ENCODE peak calls at places on chromosomes 11 and 22, in eight cellular contexts. T, L, W, E, F, Y, H and P are unnamed samples.

GRCh38 chr11:2587976-2588748 is 111.6 kb downstream of the KCNQ1OT1 start:
- DNase-seq in W (no peak), T (no peak), E (no peak), F (no peak), Y (no peak), L (peak; percentile 46), H (no peak), P (no peak)

GRCh38 chr22:30325065-30325720 is 1.5 kb downstream of the TBC1D10A start:
- DNase-seq in L (no peak), F (peak; percentile 90), H (no peak), T (no peak), Y (peak; percentile 47), E (peak; percentile 56), W (no peak), P (peak; percentile 92)

GRCh38 chr11:72740060-72740424 is 12.2 kb downstream of the ARAP1 start:
- DNase-seq in L (no peak), T (no peak), E (no peak), Y (no peak), W (no peak), H (no peak), F (no peak), P (no peak)

GRCh38 chr11:104106136-104106754 is 57.7 kb downstream of the PDGFD start:
- DNase-seq in W (peak; percentile 48), H (no peak), F (peak; percentile 74), E (no peak), T (no peak), Y (no peak), L (no peak), P (peak; percentile 82)

GRCh38 chr11:110737591-110737990 is 25.4 kb upstream of the ARHGAP20 start:
- DNase-seq in H (no peak), L (no peak), W (no peak), Y (no peak), F (no peak), T (no peak), E (no peak), P (no peak)

GRCh38 chr11:62497132-62497915 is 49.3 kb downstream of the AHNAK start:
- DNase-seq in Y (peak; percentile 75), L (peak; percentile 65), T (peak; percentile 47), H (peak; percentile 35), E (no peak), F (peak; percentile 81), W (no peak), P (peak; percentile 72)

GRCh38 chr11:97202613-97203292 is 812.9 kb downstream of the JRKL start:
- DNase-seq in Y (no peak), T (no peak), E (no peak), W (no peak), H (no peak), F (no peak), L (peak; percentile 11), P (no peak)

GRCh38 chr22:35548762-35549106 is 8.1 kb downstream of the RASD2 start:
- DNase-seq in H (no peak), Y (no peak), L (peak; percentile 73), T (no peak), E (no peak), W (no peak), F (no peak), P (no peak)

GRCh38 chr11:17978553-17979287 is 34.1 kb downstream of the SERGEF start:
- DNase-seq in Y (peak; percentile 72), F (peak; percentile 53), T (peak; percentile 50), H (peak; percentile 12), W (no peak), L (peak; percentile 59), E (peak; percentile 45), P (peak; percentile 58)

GRCh38 chr22:25402501-25403283 is 161.8 kb upstream of the GRK3 start:
- DNase-seq in L (peak; percentile 46), H (no peak), Y (no peak), F (peak; percentile 59), T (no peak), E (peak; percentile 45), W (no peak), P (peak; percentile 34)

GRCh38 chr22:21938071-21938822 is 14.4 kb downstream of the PPM1F start:
- DNase-seq in L (peak; percentile 98), F (peak; percentile 83), H (peak; percentile 84), T (peak; percentile 97), Y (peak; percentile 70), E (peak; percentile 95), W (peak; percentile 85), P (peak; percentile 85)

GRCh38 chr11:92225563-92226308 is 1.1 kb downstream of the FAT3 start:
- DNase-seq in F (no peak), W (no peak), H (no peak), T (no peak), L (peak; percentile 73), E (no peak), Y (no peak), P (no peak)

GRCh38 chr11:116400081-116400480 is 372.7 kb downstream of the BUD13 start:
- DNase-seq in F (no peak), T (no peak), E (no peak), W (no peak), L (no peak), H (no peak), Y (no peak), P (no peak)

GRCh38 chr22:46390652-46391301 is 55.3 kb downstream of the TRMU start:
- DNase-seq in L (peak; percentile 75), F (peak; percentile 65), H (peak; percentile 52), W (peak; percentile 6), T (no peak), E (peak; percentile 78), Y (no peak), P (peak; percentile 62)
- H3K4me3 ChIP-seq in L (no peak overlapping the region), F (no peak overlapping the region), H (peak overlapping the region; percentile 51), W (peak overlapping the region; percentile 32), T (no peak overlapping the region), E (peak overlapping the region; percentile 42), Y (no peak overlapping the region), P (peak overlapping the region; percentile 15)

GRCh38 chr11:79371724-79372123 is 69.1 kb downstream of the TENM4 start:
- DNase-seq in Y (no peak), L (no peak), F (no peak), T (no peak), E (no peak), W (no peak), H (no peak), P (no peak)
- H3K4me3 ChIP-seq in Y (no peak overlapping the region), L (no peak overlapping the region), F (no peak overlapping the region), T (no peak overlapping the region), E (no peak overlapping the region), W (no peak overlapping the region), H (no peak overlapping the region), P (no peak overlapping the region)

GRCh38 chr11:45618897-45619296 is 46.5 kb downstream of the CHST1 start:
- DNase-seq in E (no peak), W (no peak), Y (no peak), T (no peak), F (no peak), L (no peak), H (no peak), P (no peak)
- H3K4me3 ChIP-seq in E (no peak overlapping the region), W (no peak overlapping the region), Y (no peak overlapping the region), T (no peak overlapping the region), F (no peak overlapping the region), L (no peak overlapping the region), H (no peak overlapping the region), P (no peak overlapping the region)

DNA sequence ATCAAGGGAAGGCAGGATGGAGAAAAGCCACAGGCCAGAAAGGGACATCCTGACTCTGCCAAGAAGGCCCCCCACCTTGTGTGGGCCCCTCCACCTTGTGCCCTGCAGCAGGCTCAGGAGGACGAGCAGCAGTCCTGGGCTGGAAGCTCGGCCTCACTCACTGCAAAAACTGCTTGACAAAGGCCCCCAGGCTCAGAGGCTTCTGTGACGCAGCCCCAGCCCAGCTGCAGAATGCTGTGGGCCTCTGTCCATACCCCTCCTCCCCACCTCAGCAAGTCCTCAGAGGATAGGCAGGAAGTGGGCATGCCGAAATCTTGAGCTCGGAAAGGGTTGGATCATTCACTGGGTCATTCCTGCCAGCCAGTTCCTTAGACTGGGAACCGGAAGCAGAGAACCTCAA is 61.9 kb downstream of the NRXN2 start:
- DNase-seq in H (no peak), Y (no peak), L (no peak), W (peak; percentile 10), F (peak; percentile 62), E (peak; percentile 56), T (no peak), P (peak; percentile 72)
- H3K4me3 ChIP-seq in H (no peak overlapping the region), Y (no peak overlapping the region), L (no peak overlapping the region), W (no peak overlapping the region), F (no peak overlapping the region), E (peak overlapping the region; percentile 46), T (no peak overlapping the region), P (peak overlapping the region; percentile 4)

DNA sequence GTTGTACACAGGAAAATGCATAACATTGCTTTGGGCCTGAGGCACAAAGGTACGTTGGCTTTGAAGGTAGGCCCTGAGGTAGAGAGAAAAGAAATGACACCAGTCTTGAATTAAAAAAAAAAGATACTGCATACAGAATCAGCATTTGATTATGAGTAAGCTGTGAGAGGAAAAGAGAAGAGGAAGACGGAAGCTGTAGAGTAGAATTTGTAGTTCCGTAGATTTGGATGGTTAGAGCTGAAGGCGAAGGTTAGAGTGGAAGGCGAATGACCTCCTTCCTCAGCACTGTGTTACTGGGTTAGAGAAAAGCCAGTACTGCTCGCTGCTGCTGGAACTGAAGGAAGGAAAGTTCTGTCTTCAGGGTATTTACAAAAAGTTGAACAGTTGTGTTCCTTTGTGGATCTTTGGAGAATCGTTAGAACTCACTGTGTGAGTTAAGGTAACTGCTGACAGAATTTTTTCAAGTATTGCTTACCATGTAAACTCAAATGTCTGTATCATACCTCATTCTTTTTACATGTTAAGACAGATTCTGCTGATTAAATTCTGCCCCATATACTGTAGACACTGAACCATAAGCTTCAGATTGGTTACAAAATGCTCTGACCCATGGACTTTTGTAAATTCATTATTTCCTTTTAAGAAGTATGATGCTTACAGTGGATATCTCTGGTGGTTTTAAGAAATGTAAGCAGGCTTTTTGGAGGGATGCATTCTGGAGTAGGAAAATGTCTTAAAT is 50.2 kb downstream of the MCAM start:
- DNase-seq in F (peak; percentile 3), Y (no peak), T (no peak), E (no peak), W (no peak), L (peak; percentile 10), H (no peak), P (no peak)
- H3K4me3 ChIP-seq in F (no peak overlapping the region), Y (no peak overlapping the region), T (no peak overlapping the region), E (no peak overlapping the region), W (no peak overlapping the region), L (no peak overlapping the region), H (no peak overlapping the region), P (no peak overlapping the region)

GRCh38 chr11:124752471-124753100 is 531 bp upstream of the VSIG2 start:
- DNase-seq in L (peak; percentile 69), T (no peak), Y (no peak), H (no peak), E (no peak), F (no peak), W (no peak), P (no peak)
- H3K4me3 ChIP-seq in L (peak overlapping the region; percentile 37), T (no peak overlapping the region), Y (no peak overlapping the region), H (no peak overlapping the region), E (no peak overlapping the region), F (no peak overlapping the region), W (no peak overlapping the region), P (no peak overlapping the region)